ENCODE peak calls at places on chromosomes 5 and 9, in nine cellular contexts. One of them, this sample, is unnamed.

GRCh38 chr9:136325354-136325753 is 2.0 kb upstream of the GPSM1 start:
- DNase-seq in fibroblast of gingiva: no peak
- DNase-seq in fibroblast of lung: no peak
- DNase-seq in GM19239: no peak
- DNase-seq in stimulated activated CD4-positive, alpha-beta T cell treated with anti-CD3 and anti-CD28 coated beads, Interleukin-15, amount 100 ng/mL, for 24 hours: no peak
- DNase-seq in ACHN: no peak
- DNase-seq in brain pericyte: no peak
- DNase-seq in central memory CD4-positive, alpha-beta T cell: no peak
- DNase-seq in H9: no peak
- DNase-seq in this sample: no peak

GRCh38 chr9:107739601-107740082 is 250.1 kb upstream of the KLF4 start:
- DNase-seq in fibroblast of gingiva: peak; percentile 60
- DNase-seq in fibroblast of lung: peak; percentile 91
- DNase-seq in GM19239: no peak
- DNase-seq in stimulated activated CD4-positive, alpha-beta T cell treated with anti-CD3 and anti-CD28 coated beads, Interleukin-15, amount 100 ng/mL, for 24 hours: no peak
- DNase-seq in ACHN: no peak
- DNase-seq in brain pericyte: no peak
- DNase-seq in central memory CD4-positive, alpha-beta T cell: no peak
- DNase-seq in H9: no peak
- DNase-seq in this sample: no peak

GRCh38 chr5:37002176-37002751 is 125.7 kb downstream of the NIPBL start:
- DNase-seq in fibroblast of gingiva: no peak
- DNase-seq in fibroblast of lung: no peak
- DNase-seq in GM19239: no peak
- DNase-seq in stimulated activated CD4-positive, alpha-beta T cell treated with anti-CD3 and anti-CD28 coated beads, Interleukin-15, amount 100 ng/mL, for 24 hours: no peak
- DNase-seq in ACHN: no peak
- DNase-seq in brain pericyte: no peak
- DNase-seq in central memory CD4-positive, alpha-beta T cell: no peak
- DNase-seq in H9: no peak
- DNase-seq in this sample: no peak

GRCh38 chr5:181181650-181182565 is 23.1 kb downstream of the TRIM7 start:
- DNase-seq in fibroblast of gingiva: peak; percentile 68
- DNase-seq in fibroblast of lung: peak; percentile 78
- DNase-seq in GM19239: no peak
- DNase-seq in stimulated activated CD4-positive, alpha-beta T cell treated with anti-CD3 and anti-CD28 coated beads, Interleukin-15, amount 100 ng/mL, for 24 hours: peak; percentile 61
- DNase-seq in ACHN: peak; percentile 77
- DNase-seq in brain pericyte: no peak
- DNase-seq in central memory CD4-positive, alpha-beta T cell: peak; percentile 68
- DNase-seq in H9: peak; percentile 87
- DNase-seq in this sample: no peak

GRCh38 chr9:18324928-18325327 is 149.0 kb upstream of the ADAMTSL1 start:
- DNase-seq in fibroblast of gingiva: no peak
- DNase-seq in fibroblast of lung: peak; percentile 18
- DNase-seq in GM19239: no peak
- DNase-seq in stimulated activated CD4-positive, alpha-beta T cell treated with anti-CD3 and anti-CD28 coated beads, Interleukin-15, amount 100 ng/mL, for 24 hours: no peak
- DNase-seq in ACHN: no peak
- DNase-seq in brain pericyte: no peak
- DNase-seq in central memory CD4-positive, alpha-beta T cell: no peak
- DNase-seq in H9: no peak
- DNase-seq in this sample: no peak

GRCh38 chr9:78406933-78407332 is 110.0 kb downstream of the PSAT1 start:
- DNase-seq in fibroblast of gingiva: no peak
- DNase-seq in fibroblast of lung: no peak
- DNase-seq in GM19239: no peak
- DNase-seq in stimulated activated CD4-positive, alpha-beta T cell treated with anti-CD3 and anti-CD28 coated beads, Interleukin-15, amount 100 ng/mL, for 24 hours: no peak
- DNase-seq in ACHN: no peak
- DNase-seq in brain pericyte: no peak
- DNase-seq in central memory CD4-positive, alpha-beta T cell: no peak
- DNase-seq in H9: no peak
- DNase-seq in this sample: no peak

GRCh38 chr5:178339272-178339671 is 106.7 kb upstream of the PHYKPL start:
- DNase-seq in fibroblast of gingiva: no peak
- DNase-seq in fibroblast of lung: no peak
- DNase-seq in GM19239: no peak
- DNase-seq in stimulated activated CD4-positive, alpha-beta T cell treated with anti-CD3 and anti-CD28 coated beads, Interleukin-15, amount 100 ng/mL, for 24 hours: no peak
- DNase-seq in ACHN: no peak
- DNase-seq in brain pericyte: no peak
- DNase-seq in central memory CD4-positive, alpha-beta T cell: no peak
- DNase-seq in H9: no peak
- DNase-seq in this sample: no peak

GRCh38 chr5:76083555-76084495 is 642 bp downstream of the SV2C start:
- DNase-seq in fibroblast of gingiva: no peak
- DNase-seq in fibroblast of lung: no peak
- DNase-seq in GM19239: no peak
- DNase-seq in stimulated activated CD4-positive, alpha-beta T cell treated with anti-CD3 and anti-CD28 coated beads, Interleukin-15, amount 100 ng/mL, for 24 hours: peak; percentile 33
- DNase-seq in ACHN: no peak
- DNase-seq in brain pericyte: no peak
- DNase-seq in central memory CD4-positive, alpha-beta T cell: no peak
- DNase-seq in H9: peak; percentile 75
- DNase-seq in this sample: peak; percentile 76

GRCh38 chr5:153153086-153153485 is 337.4 kb upstream of the GRIA1 start:
- DNase-seq in fibroblast of gingiva: no peak
- DNase-seq in fibroblast of lung: peak; percentile 15
- DNase-seq in GM19239: no peak
- DNase-seq in stimulated activated CD4-positive, alpha-beta T cell treated with anti-CD3 and anti-CD28 coated beads, Interleukin-15, amount 100 ng/mL, for 24 hours: no peak
- DNase-seq in ACHN: no peak
- DNase-seq in brain pericyte: no peak
- DNase-seq in central memory CD4-positive, alpha-beta T cell: no peak
- DNase-seq in H9: no peak
- DNase-seq in this sample: no peak

GRCh38 chr5:80926536-80926935 is 33.6 kb upstream of the RASGRF2 start:
- DNase-seq in fibroblast of gingiva: no peak
- DNase-seq in fibroblast of lung: no peak
- DNase-seq in GM19239: no peak
- DNase-seq in stimulated activated CD4-positive, alpha-beta T cell treated with anti-CD3 and anti-CD28 coated beads, Interleukin-15, amount 100 ng/mL, for 24 hours: no peak
- DNase-seq in ACHN: no peak
- DNase-seq in brain pericyte: no peak
- DNase-seq in central memory CD4-positive, alpha-beta T cell: no peak
- DNase-seq in H9: no peak
- DNase-seq in this sample: no peak

GRCh38 chr9:35618854-35619799 is 914 bp upstream of the CD72 start:
- DNase-seq in fibroblast of gingiva: no peak
- DNase-seq in fibroblast of lung: peak; percentile 51
- DNase-seq in GM19239: no peak
- DNase-seq in stimulated activated CD4-positive, alpha-beta T cell treated with anti-CD3 and anti-CD28 coated beads, Interleukin-15, amount 100 ng/mL, for 24 hours: peak; percentile 56
- DNase-seq in ACHN: no peak
- DNase-seq in brain pericyte: no peak
- DNase-seq in central memory CD4-positive, alpha-beta T cell: peak; percentile 29
- DNase-seq in H9: no peak
- DNase-seq in this sample: no peak

GRCh38 chr5:148397968-148398595 is 14.3 kb downstream of the FBXO38 start:
- DNase-seq in fibroblast of gingiva: no peak
- DNase-seq in fibroblast of lung: no peak
- DNase-seq in GM19239: no peak
- DNase-seq in stimulated activated CD4-positive, alpha-beta T cell treated with anti-CD3 and anti-CD28 coated beads, Interleukin-15, amount 100 ng/mL, for 24 hours: no peak
- DNase-seq in ACHN: no peak
- DNase-seq in brain pericyte: no peak
- DNase-seq in central memory CD4-positive, alpha-beta T cell: no peak
- DNase-seq in H9: peak; percentile 85
- DNase-seq in this sample: no peak

GRCh38 chr9:123654218-123654617 is 275.7 kb downstream of the DENND1A start:
- DNase-seq in fibroblast of gingiva: no peak
- DNase-seq in fibroblast of lung: no peak
- DNase-seq in GM19239: no peak
- DNase-seq in stimulated activated CD4-positive, alpha-beta T cell treated with anti-CD3 and anti-CD28 coated beads, Interleukin-15, amount 100 ng/mL, for 24 hours: no peak
- DNase-seq in ACHN: no peak
- DNase-seq in brain pericyte: no peak
- DNase-seq in central memory CD4-positive, alpha-beta T cell: no peak
- DNase-seq in H9: no peak
- DNase-seq in this sample: no peak

GRCh38 chr5:180313677-180314076 is 21.8 kb upstream of the MAPK9 start:
- DNase-seq in fibroblast of gingiva: peak; percentile 85
- DNase-seq in fibroblast of lung: peak; percentile 50
- DNase-seq in GM19239: no peak
- DNase-seq in stimulated activated CD4-positive, alpha-beta T cell treated with anti-CD3 and anti-CD28 coated beads, Interleukin-15, amount 100 ng/mL, for 24 hours: peak; percentile 87
- DNase-seq in ACHN: no peak
- DNase-seq in brain pericyte: no peak
- DNase-seq in central memory CD4-positive, alpha-beta T cell: no peak
- DNase-seq in H9: no peak
- DNase-seq in this sample: no peak

GRCh38 chr5:90227688-90228087 is 181.9 kb downstream of the CETN3 start:
- DNase-seq in fibroblast of gingiva: no peak
- DNase-seq in fibroblast of lung: no peak
- DNase-seq in GM19239: no peak
- DNase-seq in stimulated activated CD4-positive, alpha-beta T cell treated with anti-CD3 and anti-CD28 coated beads, Interleukin-15, amount 100 ng/mL, for 24 hours: no peak
- DNase-seq in ACHN: no peak
- DNase-seq in brain pericyte: no peak
- DNase-seq in central memory CD4-positive, alpha-beta T cell: no peak
- DNase-seq in H9: no peak
- DNase-seq in this sample: no peak

GRCh38 chr5:127097288-127097687 is 24.0 kb upstream of the C5orf63 start:
- DNase-seq in fibroblast of gingiva: no peak
- DNase-seq in fibroblast of lung: no peak
- DNase-seq in GM19239: no peak
- DNase-seq in stimulated activated CD4-positive, alpha-beta T cell treated with anti-CD3 and anti-CD28 coated beads, Interleukin-15, amount 100 ng/mL, for 24 hours: no peak
- DNase-seq in ACHN: no peak
- DNase-seq in brain pericyte: peak; percentile 32
- DNase-seq in central memory CD4-positive, alpha-beta T cell: no peak
- DNase-seq in H9: no peak
- DNase-seq in this sample: no peak

GRCh38 chr5:135255461-135256178 is 143.4 kb downstream of the MACROH2A1 start:
- DNase-seq in fibroblast of gingiva: no peak
- DNase-seq in fibroblast of lung: no peak
- DNase-seq in GM19239: no peak
- DNase-seq in stimulated activated CD4-positive, alpha-beta T cell treated with anti-CD3 and anti-CD28 coated beads, Interleukin-15, amount 100 ng/mL, for 24 hours: no peak
- DNase-seq in ACHN: no peak
- DNase-seq in brain pericyte: no peak
- DNase-seq in central memory CD4-positive, alpha-beta T cell: no peak
- DNase-seq in H9: peak; percentile 20
- DNase-seq in this sample: no peak

GRCh38 chr5:61177070-61177469 is 14.8 kb upstream of the SMIM15 start:
- DNase-seq in fibroblast of gingiva: no peak
- DNase-seq in fibroblast of lung: no peak
- DNase-seq in GM19239: no peak
- DNase-seq in stimulated activated CD4-positive, alpha-beta T cell treated with anti-CD3 and anti-CD28 coated beads, Interleukin-15, amount 100 ng/mL, for 24 hours: no peak
- DNase-seq in ACHN: no peak
- DNase-seq in brain pericyte: no peak
- DNase-seq in central memory CD4-positive, alpha-beta T cell: no peak
- DNase-seq in H9: no peak
- DNase-seq in this sample: no peak

GRCh38 chr5:133866903-133867245 is 101.6 kb downstream of the C5orf15 start:
- DNase-seq in fibroblast of gingiva: no peak
- DNase-seq in fibroblast of lung: no peak
- DNase-seq in GM19239: no peak
- DNase-seq in stimulated activated CD4-positive, alpha-beta T cell treated with anti-CD3 and anti-CD28 coated beads, Interleukin-15, amount 100 ng/mL, for 24 hours: no peak
- DNase-seq in ACHN: no peak
- DNase-seq in brain pericyte: no peak
- DNase-seq in central memory CD4-positive, alpha-beta T cell: no peak
- DNase-seq in H9: no peak
- DNase-seq in this sample: no peak

GRCh38 chr9:113502427-113503008 is 39.0 kb downstream of the RGS3 start:
- DNase-seq in fibroblast of gingiva: no peak
- DNase-seq in fibroblast of lung: no peak
- DNase-seq in GM19239: no peak
- DNase-seq in stimulated activated CD4-positive, alpha-beta T cell treated with anti-CD3 and anti-CD28 coated beads, Interleukin-15, amount 100 ng/mL, for 24 hours: no peak
- DNase-seq in ACHN: no peak
- DNase-seq in brain pericyte: no peak
- DNase-seq in central memory CD4-positive, alpha-beta T cell: no peak
- DNase-seq in H9: no peak
- DNase-seq in this sample: no peak

GRCh38 chr5:131393498-131393968 is 129.7 kb downstream of the CDC42SE2 start:
- DNase-seq in fibroblast of gingiva: peak; percentile 45
- DNase-seq in fibroblast of lung: peak; percentile 12
- DNase-seq in GM19239: no peak
- DNase-seq in stimulated activated CD4-positive, alpha-beta T cell treated with anti-CD3 and anti-CD28 coated beads, Interleukin-15, amount 100 ng/mL, for 24 hours: no peak
- DNase-seq in ACHN: peak; percentile 50
- DNase-seq in brain pericyte: no peak
- DNase-seq in central memory CD4-positive, alpha-beta T cell: no peak
- DNase-seq in H9: no peak
- DNase-seq in this sample: no peak

GRCh38 chr9:117800389-117800788 is 96.2 kb downstream of the TLR4 start:
- DNase-seq in fibroblast of gingiva: no peak
- DNase-seq in fibroblast of lung: no peak
- DNase-seq in GM19239: no peak
- DNase-seq in stimulated activated CD4-positive, alpha-beta T cell treated with anti-CD3 and anti-CD28 coated beads, Interleukin-15, amount 100 ng/mL, for 24 hours: no peak
- DNase-seq in ACHN: no peak
- DNase-seq in brain pericyte: no peak
- DNase-seq in central memory CD4-positive, alpha-beta T cell: no peak
- DNase-seq in H9: no peak
- DNase-seq in this sample: no peak

GRCh38 chr5:9869616-9870288 is 239.6 kb upstream of the TAS2R1 start:
- DNase-seq in fibroblast of gingiva: peak; percentile 55
- DNase-seq in fibroblast of lung: peak; percentile 56
- DNase-seq in GM19239: no peak
- DNase-seq in stimulated activated CD4-positive, alpha-beta T cell treated with anti-CD3 and anti-CD28 coated beads, Interleukin-15, amount 100 ng/mL, for 24 hours: no peak
- DNase-seq in ACHN: no peak
- DNase-seq in brain pericyte: peak; percentile 25
- DNase-seq in central memory CD4-positive, alpha-beta T cell: no peak
- DNase-seq in H9: no peak
- DNase-seq in this sample: no peak

GRCh38 chr9:131657456-131657855 is 82.4 kb downstream of the RAPGEF1 start:
- DNase-seq in fibroblast of gingiva: no peak
- DNase-seq in fibroblast of lung: no peak
- DNase-seq in GM19239: no peak
- DNase-seq in stimulated activated CD4-positive, alpha-beta T cell treated with anti-CD3 and anti-CD28 coated beads, Interleukin-15, amount 100 ng/mL, for 24 hours: no peak
- DNase-seq in ACHN: no peak
- DNase-seq in brain pericyte: no peak
- DNase-seq in central memory CD4-positive, alpha-beta T cell: no peak
- DNase-seq in H9: no peak
- DNase-seq in this sample: no peak